ENCODE peak calls at places on chromosomes 1 and 21, in six cellular contexts. G, A, Z, W, Q and Y are unnamed samples.

GRCh38 chr1:52487632-52488031 is 65.3 kb downstream of the TUT4 start:
- DNase-seq in G (no peak), A (no peak), Z (no peak), W (no peak), Q (no peak), Y (no peak)

GRCh38 chr21:38126677-38127271 is 130.0 kb upstream of the KCNJ15 start:
- DNase-seq in G (peak), A (peak), Z (peak), W (peak), Q (no peak), Y (peak)

GRCh38 chr1:219657186-219657585 is 44.3 kb upstream of the ZC3H11B start:
- DNase-seq in G (no peak), A (no peak), Z (no peak), W (no peak), Q (no peak), Y (no peak)

GRCh38 chr21:36636439-36636838 is 62.5 kb upstream of the SIM2 start:
- DNase-seq in G (no peak), A (no peak), Z (no peak), W (no peak), Q (no peak), Y (no peak)

GRCh38 chr21:28580585-28580984 is 412.1 kb downstream of the LTN1 start:
- DNase-seq in G (peak), A (no peak), Z (no peak), W (no peak), Q (no peak), Y (no peak)

GRCh38 chr1:201468501-201468843 is 516 bp downstream of the PHLDA3 start:
- DNase-seq in G (no peak), A (no peak), Z (no peak), W (peak), Q (no peak), Y (no peak)

GRCh38 chr1:247746391-247746935 is 1.5 kb downstream of the OR14A2 start:
- DNase-seq in G (no peak), A (no peak), Z (no peak), W (no peak), Q (no peak), Y (no peak)

GRCh38 chr1:210384625-210385024 is 55.9 kb downstream of the HHAT start:
- DNase-seq in G (no peak), A (no peak), Z (no peak), W (no peak), Q (no peak), Y (no peak)

GRCh38 chr1:188367669-188368068 is 1538.9 kb downstream of the PLA2G4A start:
- DNase-seq in G (no peak), A (no peak), Z (no peak), W (no peak), Q (no peak), Y (no peak)

GRCh38 chr1:203615182-203615581 is 11.4 kb upstream of the ATP2B4 start:
- DNase-seq in G (no peak), A (no peak), Z (no peak), W (no peak), Q (no peak), Y (no peak)

GRCh38 chr1:94227624-94228023 is 9.8 kb downstream of the ARHGAP29 start:
- DNase-seq in G (no peak), A (no peak), Z (no peak), W (no peak), Q (no peak), Y (no peak)

GRCh38 chr1:231866392-231867331 is 240.1 kb downstream of the DISC1 start:
- DNase-seq in G (peak), A (peak), Z (peak), W (peak), Q (no peak), Y (peak)

GRCh38 chr1:202630541-202630940 is 79.7 kb downstream of the SYT2 start:
- DNase-seq in G (no peak), A (no peak), Z (no peak), W (no peak), Q (no peak), Y (no peak)

GRCh38 chr1:147676306-147677085 is 6.2 kb upstream of the ACP6 start:
- DNase-seq in G (no peak), A (peak), Z (no peak), W (no peak), Q (no peak), Y (peak)

GRCh38 chr21:35138665-35139381 is 89.7 kb upstream of the RUNX1 start:
- DNase-seq in G (no peak), A (peak), Z (no peak), W (no peak), Q (no peak), Y (peak)

GRCh38 chr1:1598720-1599029 is 1.3 kb downstream of the FNDC10 start:
- DNase-seq in G (no peak), A (no peak), Z (no peak), W (no peak), Q (no peak), Y (no peak)

GRCh38 chr1:1599030-1599916 is 662 bp downstream of the FNDC10 start:
- DNase-seq in G (peak), A (no peak), Z (no peak), W (no peak), Q (no peak), Y (no peak)

GRCh38 chr1:1596493-1597274 is 3.3 kb downstream of the FNDC10 start:
- DNase-seq in G (no peak), A (no peak), Z (no peak), W (no peak), Q (no peak), Y (no peak)

GRCh38 chr1:1598051-1598719 is 1.8 kb downstream of the FNDC10 start:
- DNase-seq in G (no peak), A (no peak), Z (no peak), W (no peak), Q (no peak), Y (no peak)

GRCh38 chr1:1597275-1597930 is 2.5 kb downstream of the FNDC10 start:
- DNase-seq in G (peak), A (peak), Z (no peak), W (peak), Q (no peak), Y (no peak)
- TF ChIP-seq CTCF in G (peak), A (peak), Z (no peak), W (no peak), Q (no peak), Y (peak)

DNA sequence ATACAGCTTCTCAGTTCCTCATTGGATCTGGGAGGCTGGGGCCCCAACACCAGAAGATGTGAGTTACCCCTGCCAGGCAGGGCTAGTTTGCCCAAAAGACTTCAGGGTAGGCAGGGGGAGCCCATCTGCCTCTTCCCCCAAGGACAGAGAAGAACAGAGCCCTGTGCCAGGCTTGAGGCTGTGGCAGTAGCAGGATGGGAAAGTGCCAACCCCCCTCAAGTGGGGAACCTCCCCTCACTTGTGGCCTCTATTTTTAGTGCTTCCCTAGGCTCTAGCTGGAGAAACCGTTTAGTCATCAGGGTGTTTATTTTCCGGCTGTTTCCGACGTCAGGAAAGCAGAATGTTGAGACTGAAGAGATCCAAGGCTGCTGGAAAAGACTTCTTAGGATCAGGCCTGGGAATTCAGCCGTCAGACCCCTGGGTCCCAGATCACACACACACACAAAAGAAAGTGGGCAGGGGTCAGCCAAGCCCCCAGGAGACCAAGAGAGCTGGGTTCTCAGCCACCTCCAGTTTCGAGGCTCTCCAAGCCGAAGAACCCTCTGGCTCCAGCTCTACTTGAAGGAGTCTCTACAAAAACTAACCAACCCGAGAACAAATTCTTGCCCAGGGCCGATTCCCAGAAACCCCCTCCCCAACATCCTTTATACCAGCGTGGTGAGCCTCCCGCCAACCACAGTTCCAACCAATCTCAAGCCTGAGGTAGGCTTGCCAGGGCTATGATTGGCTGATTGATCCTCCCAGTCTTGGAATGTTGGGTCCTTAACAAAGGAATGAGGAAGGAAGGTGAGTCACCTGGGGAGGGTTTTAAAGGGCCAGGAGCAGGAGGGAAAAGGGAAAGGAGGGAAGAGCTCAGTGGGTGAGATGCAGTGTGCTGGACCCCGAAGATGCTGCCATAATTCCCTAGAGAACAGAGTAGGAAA is 2.4 kb upstream of the MEF2D start:
- DNase-seq in G (peak), A (peak), Z (no peak), W (peak), Q (no peak), Y (peak)
- TF ChIP-seq CTCF in G (no peak), A (no peak), Z (no peak), W (no peak), Q (no peak), Y (no peak)

GRCh38 chr1:169694304-169694703 is 17.1 kb downstream of the SELL start:
- DNase-seq in G (no peak), A (no peak), Z (no peak), W (no peak), Q (no peak), Y (no peak)
- TF ChIP-seq CTCF in G (no peak), A (no peak), Z (no peak), W (no peak), Q (no peak), Y (no peak)

DNA sequence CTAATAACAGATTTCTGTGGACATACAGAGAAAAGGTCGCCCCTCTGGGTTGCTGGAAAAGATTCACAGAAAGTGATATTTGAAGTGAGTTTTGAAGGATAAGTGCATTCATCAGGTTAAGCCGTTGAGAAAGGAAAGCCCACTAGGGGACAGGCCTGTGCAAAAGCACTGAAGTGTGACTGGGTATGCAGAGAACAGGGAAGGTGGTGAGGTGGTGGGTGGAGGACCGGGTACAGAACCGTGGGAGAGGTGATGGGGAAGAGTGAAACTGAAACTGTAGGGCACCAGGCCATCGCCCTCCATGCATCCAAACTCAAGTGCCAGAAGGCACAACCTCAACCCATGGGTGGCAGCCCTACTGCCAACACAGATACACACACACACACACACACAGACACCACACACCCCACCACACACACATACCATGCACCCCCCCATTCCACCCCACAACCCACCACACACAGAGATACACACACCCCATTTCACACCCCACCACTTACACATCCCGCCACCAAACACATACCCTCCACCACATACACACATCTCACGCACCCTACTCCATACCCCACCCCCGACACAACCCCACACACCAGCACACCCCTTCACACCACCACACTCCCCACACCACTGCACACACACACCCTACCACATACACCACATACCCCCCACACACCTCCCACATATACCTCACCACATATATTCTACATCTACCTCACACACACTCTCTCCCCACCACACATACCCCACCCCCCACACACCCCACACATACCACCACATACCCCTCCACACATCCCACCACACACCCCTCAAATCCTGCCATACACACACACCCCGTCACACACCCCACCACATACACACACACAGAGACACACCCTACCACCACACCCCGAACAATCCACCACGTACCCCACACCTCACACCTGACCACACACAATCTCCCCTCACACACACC is 59.0 kb downstream of the TSEN15 start:
- DNase-seq in G (peak), A (no peak), Z (no peak), W (no peak), Q (no peak), Y (no peak)
- TF ChIP-seq CTCF in G (peak), A (no peak), Z (no peak), W (no peak), Q (no peak), Y (no peak)

DNA sequence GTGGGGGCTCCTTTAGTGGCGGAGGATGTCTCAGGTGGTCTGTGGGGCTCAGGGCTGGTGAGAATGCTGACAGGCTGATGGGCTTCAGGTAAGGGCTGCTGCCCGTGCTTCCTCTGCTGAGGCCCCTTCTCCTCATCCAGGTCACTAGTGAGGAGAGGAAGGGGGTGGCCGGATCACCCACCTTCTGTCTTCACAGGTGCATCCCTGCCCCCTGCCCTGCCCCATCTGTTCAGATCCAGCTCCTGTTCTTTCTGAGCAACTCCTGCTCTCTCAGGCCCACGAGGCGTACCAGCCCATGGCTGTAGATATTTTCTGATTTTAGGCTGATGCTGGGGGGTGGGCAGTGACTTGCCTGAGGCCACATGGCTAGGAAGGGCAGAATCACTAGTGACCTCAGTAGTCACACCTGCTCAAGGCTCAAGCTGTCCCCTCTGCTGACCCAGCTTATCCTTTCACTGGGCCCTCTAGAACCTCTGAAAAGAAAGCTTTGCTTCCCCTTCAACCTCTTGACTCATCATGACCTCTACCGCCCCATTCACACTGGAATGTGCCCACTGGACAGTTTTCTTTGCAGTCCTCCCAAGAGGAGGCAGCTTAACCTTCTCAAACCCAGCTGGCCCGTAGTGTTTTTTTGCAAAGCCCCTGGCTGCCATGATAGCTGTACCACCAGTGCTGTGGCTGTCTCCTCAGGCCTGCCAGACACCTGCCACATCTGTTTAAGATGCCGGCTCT is 14.8 kb downstream of the DCST2 start:
- DNase-seq in G (no peak), A (no peak), Z (no peak), W (no peak), Q (no peak), Y (no peak)
- TF ChIP-seq CTCF in G (no peak), A (no peak), Z (no peak), W (no peak), Q (no peak), Y (no peak)